ENCODE peak calls at places on chromosomes 11 and 22, in five cellular contexts. E is ovary, Z is BJ, A is cardiac muscle cell, Q is sigmoid colon. X is an unnamed sample. For H3K36me3 and H3K27me3, the result is how much of the 10 kb centered on the place peaks cover.

GRCh38 chr11:73981051-73981805 is 1.4 kb downstream of the UCP2 start:
- DNase-seq in A (no peak), Z (no peak), Q (peak), E (no peak), X (no peak)

GRCh38 chr11:113134605-113135004 is 173.4 kb downstream of the NCAM1 start:
- DNase-seq in E (no peak), Z (no peak), A (no peak), Q (no peak), X (no peak)

GRCh38 chr22:40721266-40721665 is 42.0 kb downstream of the MCHR1 start:
- DNase-seq in A (no peak), Z (no peak), E (no peak), Q (no peak), X (peak)

GRCh38 chr11:57456960-57457642 is 3.2 kb upstream of the RTN4RL2 start:
- DNase-seq in E (peak), Q (peak), Z (no peak), A (peak), X (peak)

GRCh38 chr11:121466063-121466794 is 13.5 kb upstream of the SORL1-AS1 start:
- DNase-seq in A (peak), Q (peak), Z (peak), E (peak), X (peak)

GRCh38 chr11:90218606-90219005 is 4.2 kb downstream of the CHORDC1 start:
- DNase-seq in A (no peak), Z (no peak), Q (no peak), E (no peak), X (peak)

GRCh38 chr11:12859872-12860657 is 149.1 kb upstream of the RASSF10 start:
- DNase-seq in E (no peak), Z (no peak), A (peak), Q (no peak), X (no peak)

GRCh38 chr22:32473388-32473952 is 1.1 kb upstream of the FBXO7 start:
- DNase-seq in Q (no peak), E (peak), Z (no peak), A (peak), X (peak)

GRCh38 chr11:84857746-84858145 is 769.4 kb downstream of the DLG2 start:
- DNase-seq in Z (no peak), A (no peak), Q (no peak), E (no peak), X (no peak)

GRCh38 chr11:87466228-87466627 is 428.5 kb downstream of the TMEM135 start:
- DNase-seq in Z (peak), Q (peak), E (no peak), A (no peak), X (no peak)

GRCh38 chr22:35376728-35377472 is 4.0 kb upstream of the HMOX1 start:
- DNase-seq in Z (peak), E (peak), A (peak), Q (peak), X (peak)

GRCh38 chr22:26669060-26669481 is 11.7 kb downstream of the MIAT start:
- DNase-seq in Q (no peak), Z (no peak), A (no peak), E (no peak), X (peak)

GRCh38 chr11:102986815-102987214 is 31.3 kb upstream of the MMP13 start:
- DNase-seq in Z (no peak), A (no peak), Q (no peak), E (no peak), X (no peak)

GRCh38 chr11:35415488-35415887 is 3.9 kb downstream of the SLC1A2 start:
- DNase-seq in Z (no peak), Q (no peak), A (no peak), E (no peak), X (no peak)

GRCh38 chr11:93740031-93740801 is 1.1 kb downstream of the TAF1D start:
- DNase-seq in Z (peak), A (peak), Q (no peak), E (no peak), X (no peak)

GRCh38 chr22:37654556-37655251 is 3.8 kb upstream of the PDXP start:
- DNase-seq in Q (no peak), A (no peak), E (no peak), Z (no peak), X (no peak)

GRCh38 chr11:63908631-63909491 is 8.1 kb downstream of the RCOR2 start:
- DNase-seq in A (no peak), E (peak), Z (no peak), Q (no peak), X (peak)

GRCh38 chr22:32801001-32801435 is 487 bp upstream of the TIMP3 start:
- DNase-seq in Q (no peak), Z (no peak), A (no peak), E (no peak), X (no peak)

GRCh38 chr11:77047007-77047927 is 13.1 kb downstream of the B3GNT6 start:
- DNase-seq in E (peak), Z (peak), Q (peak), A (peak), X (peak)

GRCh38 chr22:32579533-32580220 is 105.1 kb downstream of the FBXO7 start:
- DNase-seq in Q (no peak), E (no peak), Z (no peak), A (no peak), X (no peak)

GRCh38 chr22:24231706-24232105 is 13.2 kb downstream of the GGT5 start:
- DNase-seq in A (no peak), Q (no peak), Z (no peak), E (no peak), X (no peak)

GRCh38 chr11:126477526-126478275 is 122.2 kb downstream of the ST3GAL4 start:
- DNase-seq in Q (no peak), Z (no peak), E (no peak), A (no peak), X (no peak)

GRCh38 chr11:105000167-105000566 is 22.8 kb downstream of the CASP5 start:
- DNase-seq in E (no peak), Q (no peak), Z (no peak), A (no peak), X (peak)

GRCh38 chr11:45725776-45726606 is 60.6 kb upstream of the CHST1 start:
- DNase-seq in E (peak), A (no peak), Z (no peak), Q (no peak), X (no peak)

GRCh38 chr11:123072279-123072678 is 10.3 kb upstream of the HSPA8 start:
- DNase-seq in A (no peak), Q (no peak), Z (no peak), E (no peak), X (no peak)

GRCh38 chr11:14503023-14503422 is 3.4 kb upstream of the COPB1 start:
- DNase-seq in A (no peak), Z (no peak), E (no peak), Q (no peak), X (no peak)

GRCh38 chr11:14502039-14502438 is 2.4 kb upstream of the COPB1 start:
- DNase-seq in Q (no peak), E (no peak), A (no peak), Z (no peak), X (no peak)

GRCh38 chr11:14499178-14499559 is 442 bp downstream of the COPB1 start:
- DNase-seq in Z (no peak), A (peak), E (no peak), Q (peak), X (peak)

GRCh38 chr11:14499560-14500180 is at the start of gene COPB1:
- DNase-seq in Z (peak), A (peak), Q (peak), E (peak), X (peak)

DNA sequence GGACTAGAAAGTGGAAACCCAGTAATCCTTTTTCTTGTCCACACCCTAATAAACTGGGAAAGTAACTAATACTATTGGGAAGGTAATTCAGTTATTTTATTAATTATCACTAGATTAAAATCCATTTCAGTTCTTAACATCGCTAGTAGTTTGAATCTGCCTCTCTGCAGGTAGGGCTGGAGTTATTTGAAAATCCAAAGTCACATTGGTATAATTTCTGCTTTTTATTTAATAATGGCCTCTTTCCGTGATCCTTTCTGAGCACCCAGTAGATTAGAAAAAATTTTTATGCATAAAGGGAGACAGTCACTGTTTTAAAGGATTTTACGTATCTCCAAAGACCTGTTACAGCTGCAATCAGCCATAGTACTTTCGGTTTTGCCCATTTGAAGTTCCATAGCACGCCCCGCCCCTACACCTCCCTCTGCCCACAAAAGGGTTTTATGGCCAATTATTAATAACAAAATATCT is 605 bp upstream of the COPB1 start:
- DNase-seq in A (peak), Z (peak), Q (no peak), E (peak), X (peak)
- H3K36me3 ChIP-seq in A (under half), Z (under half), Q (under half), E (under half), X (under half)

DNA sequence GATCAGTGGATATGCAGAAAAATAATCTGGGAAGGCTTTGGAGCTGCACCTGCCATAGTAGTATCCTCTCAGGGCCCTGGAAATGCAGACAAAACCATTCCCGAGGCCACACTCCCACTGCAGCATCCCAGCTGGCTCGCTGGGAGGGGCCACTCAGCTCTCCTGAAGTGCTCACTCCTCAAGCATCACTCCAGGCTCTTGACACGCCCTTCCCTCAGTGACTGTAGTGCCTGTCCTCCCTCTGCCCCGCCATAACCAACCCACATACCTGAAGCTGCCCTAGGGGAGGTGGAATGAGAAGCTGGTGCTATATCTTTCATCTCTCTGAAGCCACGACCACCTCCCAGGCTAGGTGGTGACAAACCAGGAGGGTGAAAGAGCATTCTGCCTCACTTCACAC is 4.8 kb downstream of the DSCAML1 start:
- DNase-seq in Z (no peak), A (no peak), Q (no peak), E (no peak), X (no peak)
- H3K27me3 ChIP-seq in Z (under half), A (half or more), Q (under half), E (under half), X (under half)

DNA sequence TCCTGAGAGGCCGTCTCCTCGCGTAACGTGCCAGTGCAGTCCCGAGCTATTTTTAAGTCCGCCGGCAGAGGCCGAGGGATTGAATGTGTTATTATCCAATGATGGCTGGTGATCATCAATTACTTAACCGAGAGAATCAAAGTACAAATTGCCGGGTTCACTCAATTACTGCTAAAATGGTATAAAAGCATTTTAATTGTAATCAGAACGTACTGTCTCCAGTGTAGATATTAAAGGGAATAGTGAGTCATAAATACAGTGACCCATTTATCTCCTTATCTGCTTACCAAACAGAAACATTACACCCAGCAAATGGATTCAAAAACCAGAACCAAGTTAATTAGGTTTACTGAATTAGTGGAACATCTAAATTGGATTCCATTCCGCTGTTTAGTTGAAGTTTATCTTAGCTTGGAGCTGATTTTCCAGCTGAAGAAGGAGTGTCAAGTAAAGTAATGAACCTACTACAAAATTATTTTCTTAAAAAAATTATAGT is 334.9 kb downstream of the BRD1 start:
- DNase-seq in A (no peak), E (no peak), Q (no peak), Z (no peak), X (no peak)
- TF ChIP-seq CTCF in A (no peak), E (no peak), Q (no peak), Z (no peak), X (no peak)

GRCh38 chr11:62875698-62876483 is 4.8 kb upstream of the SLC3A2 start:
- DNase-seq in Q (no peak), A (no peak), Z (no peak), E (no peak), X (no peak)
- H3K36me3 ChIP-seq in Q (under half), A (under half), Z (under half), E (under half), X (under half)